ENCODE peak calls at places on chromosomes 5 and 9, in eight cellular contexts. T is epithelial cell of esophagus, C is NCI-H2029 treated with DMSO at 0.1 percent for 48 hours, Z is NCI-H187 treated with DMSO at 0.1 percent for 48 hours, V is mesenteric fat pad, N is BJ, B is HTR-8/SVneo, Q is HT-29. W is an unnamed sample.

GRCh38 chr9:135215571-135216161 is 128.2 kb downstream of the OLFM1 start:
- DNase-seq in C (peak; percentile 63), V (no peak), N (no peak), Z (no peak), B (no peak), T (no peak), Q (no peak), W (no peak)

GRCh38 chr5:110757118-110757729 is 18.4 kb downstream of the SLC25A46 start:
- DNase-seq in V (no peak), Z (no peak), Q (peak; percentile 79), T (peak; percentile 70), C (peak; percentile 7), B (no peak), N (no peak), W (no peak)

GRCh38 chr5:92801921-92802320 is 779.1 kb downstream of the NR2F1-AS1 start:
- DNase-seq in Z (peak; percentile 39), T (no peak), C (peak; percentile 56), N (no peak), V (no peak), Q (no peak), B (peak; percentile 3), W (no peak)

GRCh38 chr5:61256474-61256873 is 75.6 kb upstream of the ZSWIM6 start:
- DNase-seq in Q (peak; percentile 30), Z (no peak), C (peak; percentile 65), B (no peak), V (no peak), N (no peak), T (no peak), W (no peak)

GRCh38 chr9:34723141-34723540 is 13.2 kb upstream of the CCL21 start:
- DNase-seq in V (no peak), Q (no peak), Z (no peak), N (no peak), B (no peak), C (no peak), T (no peak), W (no peak)

GRCh38 chr9:137429974-137430722 is 7.0 kb downstream of the NOXA1 start:
- DNase-seq in T (no peak), Z (no peak), B (no peak), N (no peak), V (no peak), Q (peak; percentile 64), C (peak; percentile 46), W (no peak)

GRCh38 chr5:95839658-95840057 is 17.1 kb upstream of the GLRX start:
- DNase-seq in Q (no peak), B (no peak), N (no peak), Z (no peak), C (no peak), V (no peak), T (no peak), W (no peak)

GRCh38 chr9:12698293-12698692 is 5.1 kb downstream of the TYRP1 start:
- DNase-seq in V (no peak), N (no peak), Z (no peak), T (peak; percentile 33), B (no peak), C (no peak), Q (no peak), W (no peak)

GRCh38 chr9:120846251-120846869 is 3.6 kb upstream of the PSMD5 start:
- DNase-seq in B (no peak), N (no peak), C (no peak), Z (no peak), V (no peak), Q (no peak), T (no peak), W (no peak)

GRCh38 chr9:124802426-124802825 is 25.5 kb downstream of the OLFML2A start:
- DNase-seq in Q (no peak), B (no peak), C (no peak), Z (no peak), T (no peak), N (no peak), V (no peak), W (no peak)

GRCh38 chr5:1409386-1410110 is 35.7 kb downstream of the SLC6A3 start:
- DNase-seq in Q (peak; percentile 25), B (peak; percentile 69), T (peak; percentile 10), Z (no peak), N (no peak), C (no peak), V (no peak), W (no peak)

GRCh38 chr5:1429501-1429900 is 15.7 kb downstream of the SLC6A3 start:
- DNase-seq in Q (no peak), C (no peak), Z (no peak), B (no peak), V (peak; percentile 65), N (no peak), T (no peak), W (no peak)

GRCh38 chr9:85156652-85157051 is 487.1 kb downstream of the NTRK2 start:
- DNase-seq in N (no peak), B (no peak), C (no peak), V (no peak), Q (no peak), T (no peak), Z (no peak), W (no peak)

GRCh38 chr5:134530375-134531077 is 5.1 kb downstream of the JADE2 start:
- DNase-seq in T (no peak), B (no peak), C (no peak), N (no peak), Z (no peak), V (no peak), Q (no peak), W (no peak)